ENCODE peak calls at places on chromosomes 5 and 9, in four cellular contexts. One of them, this sample, is unnamed.

GRCh38 chr5:64872044-64872443 is 103.3 kb downstream of the CWC27 start:
- DNase-seq in IMR-90: peak; percentile 50
- DNase-seq in H9: no peak
- DNase-seq in mesendoderm: no peak
- DNase-seq in this sample: no peak

GRCh38 chr5:131619102-131619501 is 15.9 kb downstream of the RAPGEF6 start:
- DNase-seq in IMR-90: no peak
- DNase-seq in H9: no peak
- DNase-seq in mesendoderm: no peak
- DNase-seq in this sample: no peak

GRCh38 chr5:40383719-40384651 is 295.7 kb upstream of the PTGER4 start:
- DNase-seq in IMR-90: peak; percentile 87
- DNase-seq in H9: no peak
- DNase-seq in mesendoderm: peak; percentile 66
- DNase-seq in this sample: no peak

GRCh38 chr9:106075991-106076390 is 381.6 kb downstream of the TMEM38B start:
- DNase-seq in IMR-90: peak; percentile 4
- DNase-seq in H9: no peak
- DNase-seq in mesendoderm: no peak
- DNase-seq in this sample: no peak

GRCh38 chr5:40675396-40676133 is 4.2 kb upstream of the PTGER4 start:
- DNase-seq in IMR-90: no peak
- DNase-seq in H9: no peak
- DNase-seq in mesendoderm: no peak
- DNase-seq in this sample: no peak

GRCh38 chr5:75640395-75640794 is 29.1 kb downstream of the ANKDD1B start:
- DNase-seq in IMR-90: peak; percentile 78
- DNase-seq in H9: no peak
- DNase-seq in mesendoderm: no peak
- DNase-seq in this sample: no peak

GRCh38 chr9:38274746-38275250 is 117.7 kb upstream of the ALDH1B1 start:
- DNase-seq in IMR-90: no peak
- DNase-seq in H9: peak; percentile 7
- DNase-seq in mesendoderm: no peak
- DNase-seq in this sample: no peak

GRCh38 chr5:30505014-30505886 is 688.2 kb upstream of the CDH6 start:
- DNase-seq in IMR-90: peak; percentile 64
- DNase-seq in H9: no peak
- DNase-seq in mesendoderm: peak; percentile 73
- DNase-seq in this sample: no peak

GRCh38 chr5:69416180-69416579 is 1.3 kb downstream of the MARVELD2 start:
- DNase-seq in IMR-90: no peak
- DNase-seq in H9: peak; percentile 30
- DNase-seq in mesendoderm: peak; percentile 44
- DNase-seq in this sample: no peak

GRCh38 chr5:55037046-55037771 is 13.2 kb downstream of the GZMK start:
- DNase-seq in IMR-90: no peak
- DNase-seq in H9: peak; percentile 53
- DNase-seq in mesendoderm: peak; percentile 86
- DNase-seq in this sample: peak; percentile 10

GRCh38 chr9:13082796-13083195 is 196.7 kb downstream of the MPDZ start:
- DNase-seq in IMR-90: no peak
- DNase-seq in H9: no peak
- DNase-seq in mesendoderm: no peak
- DNase-seq in this sample: no peak

GRCh38 chr5:147560982-147561381 is 51.1 kb upstream of the DPYSL3 start:
- DNase-seq in IMR-90: no peak
- DNase-seq in H9: peak; percentile 60
- DNase-seq in mesendoderm: peak; percentile 25
- DNase-seq in this sample: no peak

GRCh38 chr5:177555665-177556064 is 1.3 kb upstream of the FAM193B start:
- DNase-seq in IMR-90: no peak
- DNase-seq in H9: no peak
- DNase-seq in mesendoderm: no peak
- DNase-seq in this sample: no peak

GRCh38 chr5:119340597-119341218 is 15.1 kb upstream of the TNFAIP8 start:
- DNase-seq in IMR-90: no peak
- DNase-seq in H9: no peak
- DNase-seq in mesendoderm: no peak
- DNase-seq in this sample: no peak

GRCh38 chr9:76586555-76587314 is 127.8 kb downstream of the GCNT1 start:
- DNase-seq in IMR-90: no peak
- DNase-seq in H9: no peak
- DNase-seq in mesendoderm: no peak
- DNase-seq in this sample: no peak

GRCh38 chr5:141521244-141521781 is 32.4 kb downstream of the PCDHGC5 start:
- DNase-seq in IMR-90: peak; percentile 100
- DNase-seq in H9: no peak
- DNase-seq in mesendoderm: peak; percentile 79
- DNase-seq in this sample: no peak

GRCh38 chr5:178469975-178470692 is 120.1 kb downstream of the COL23A1 start:
- DNase-seq in IMR-90: no peak
- DNase-seq in H9: no peak
- DNase-seq in mesendoderm: peak; percentile 82
- DNase-seq in this sample: no peak

GRCh38 chr5:89967806-89968444 is 441.6 kb downstream of the CETN3 start:
- DNase-seq in IMR-90: no peak
- DNase-seq in H9: no peak
- DNase-seq in mesendoderm: no peak
- DNase-seq in this sample: no peak

GRCh38 chr5:174571662-174572397 is 152.6 kb upstream of the MSX2 start:
- DNase-seq in IMR-90: peak; percentile 98
- DNase-seq in H9: peak; percentile 49
- DNase-seq in mesendoderm: peak; percentile 95
- DNase-seq in this sample: no peak

GRCh38 chr9:32069169-32069813 is 315.2 kb upstream of the ACO1 start:
- DNase-seq in IMR-90: no peak
- DNase-seq in H9: peak; percentile 35
- DNase-seq in mesendoderm: peak; percentile 31
- DNase-seq in this sample: peak; percentile 45

GRCh38 chr9:37944671-37945481 is 40.9 kb upstream of the SLC25A51 start:
- DNase-seq in IMR-90: peak; percentile 50
- DNase-seq in H9: peak; percentile 57
- DNase-seq in mesendoderm: peak; percentile 90
- DNase-seq in this sample: no peak

GRCh38 chr5:88396635-88397285 is 128.1 kb upstream of the TMEM161B start:
- DNase-seq in IMR-90: no peak
- DNase-seq in H9: no peak
- DNase-seq in mesendoderm: peak; percentile 39
- DNase-seq in this sample: no peak

GRCh38 chr5:43210570-43210969 is 18.5 kb downstream of the NIM1K start:
- DNase-seq in IMR-90: no peak
- DNase-seq in H9: no peak
- DNase-seq in mesendoderm: no peak
- DNase-seq in this sample: no peak

GRCh38 chr9:124376329-124376728 is 38.9 kb downstream of the PSMB7 start:
- DNase-seq in IMR-90: no peak
- DNase-seq in H9: no peak
- DNase-seq in mesendoderm: no peak
- DNase-seq in this sample: no peak

GRCh38 chr5:124697912-124698690 is 48.3 kb downstream of the ZNF608 start:
- DNase-seq in IMR-90: peak; percentile 32
- DNase-seq in H9: no peak
- DNase-seq in mesendoderm: no peak
- DNase-seq in this sample: no peak

GRCh38 chr5:51988561-51988960 is 605.3 kb downstream of the ISL1 start:
- DNase-seq in IMR-90: no peak
- DNase-seq in H9: no peak
- DNase-seq in mesendoderm: no peak
- DNase-seq in this sample: no peak

GRCh38 chr9:87615547-87616148 is 110.3 kb upstream of the CTSL start:
- DNase-seq in IMR-90: no peak
- DNase-seq in H9: no peak
- DNase-seq in mesendoderm: peak; percentile 79
- DNase-seq in this sample: no peak

GRCh38 chr5:153151558-153151957 is 338.9 kb upstream of the GRIA1 start:
- DNase-seq in IMR-90: no peak
- DNase-seq in H9: no peak
- DNase-seq in mesendoderm: no peak
- DNase-seq in this sample: no peak

GRCh38 chr5:134466241-134467069 is 54.8 kb upstream of the CDKN2AIPNL start:
- DNase-seq in IMR-90: peak; percentile 55
- DNase-seq in H9: peak; percentile 96
- DNase-seq in mesendoderm: peak; percentile 97
- DNase-seq in this sample: peak; percentile 88

DNA sequence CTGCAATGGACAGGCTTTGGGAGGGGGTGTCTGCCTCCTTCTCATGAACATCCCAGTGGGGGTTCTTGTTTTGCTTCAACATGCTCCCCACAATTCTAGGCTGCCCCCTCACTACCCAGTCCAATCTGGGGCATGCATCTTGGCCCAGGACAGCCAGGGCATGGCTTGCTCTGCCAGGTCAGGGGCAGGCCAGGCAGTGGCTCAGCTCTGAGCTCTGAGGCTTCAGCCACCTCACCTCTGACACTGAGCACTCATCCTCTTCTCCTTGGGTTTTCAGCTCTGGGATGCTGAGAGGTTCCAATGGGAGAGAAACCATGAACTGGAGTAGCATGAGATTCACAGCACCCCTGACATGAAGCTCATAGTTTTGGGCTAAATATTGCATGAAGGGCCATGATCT is 11.8 kb downstream of the SLC25A48 start:
- DNase-seq in IMR-90: no peak
- DNase-seq in H9: no peak
- DNase-seq in mesendoderm: no peak
- DNase-seq in this sample: no peak
- H3K56ac ChIP-seq in IMR-90: no peak overlapping the region
- H3K56ac ChIP-seq in H9: no peak overlapping the region
- H3K56ac ChIP-seq in mesendoderm: no peak overlapping the region
- H3K56ac ChIP-seq in this sample: no peak overlapping the region

DNA sequence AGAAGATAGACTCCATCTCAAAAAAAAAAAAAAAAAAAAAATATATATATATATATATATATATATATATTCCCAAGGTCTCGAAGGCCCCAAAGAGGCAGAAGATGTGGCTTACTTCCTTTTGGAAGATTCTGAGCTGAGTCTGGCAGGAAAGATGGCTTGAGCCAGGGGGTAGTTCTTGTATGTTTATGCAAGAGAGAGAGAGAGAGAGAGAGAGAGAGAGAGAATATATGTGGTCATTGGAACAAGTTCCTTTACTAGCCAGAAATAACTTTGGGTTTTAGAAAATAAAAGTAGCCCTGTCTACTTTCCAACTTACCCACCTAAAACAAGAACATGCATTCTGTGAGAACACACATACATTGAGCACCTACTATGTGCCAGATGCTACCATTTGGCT is 17.6 kb downstream of the NCS1 start:
- DNase-seq in IMR-90: peak; percentile 86
- DNase-seq in H9: no peak
- DNase-seq in mesendoderm: no peak
- DNase-seq in this sample: no peak
- H3K56ac ChIP-seq in IMR-90: no peak overlapping the region
- H3K56ac ChIP-seq in H9: no peak overlapping the region
- H3K56ac ChIP-seq in mesendoderm: no peak overlapping the region
- H3K56ac ChIP-seq in this sample: no peak overlapping the region

DNA sequence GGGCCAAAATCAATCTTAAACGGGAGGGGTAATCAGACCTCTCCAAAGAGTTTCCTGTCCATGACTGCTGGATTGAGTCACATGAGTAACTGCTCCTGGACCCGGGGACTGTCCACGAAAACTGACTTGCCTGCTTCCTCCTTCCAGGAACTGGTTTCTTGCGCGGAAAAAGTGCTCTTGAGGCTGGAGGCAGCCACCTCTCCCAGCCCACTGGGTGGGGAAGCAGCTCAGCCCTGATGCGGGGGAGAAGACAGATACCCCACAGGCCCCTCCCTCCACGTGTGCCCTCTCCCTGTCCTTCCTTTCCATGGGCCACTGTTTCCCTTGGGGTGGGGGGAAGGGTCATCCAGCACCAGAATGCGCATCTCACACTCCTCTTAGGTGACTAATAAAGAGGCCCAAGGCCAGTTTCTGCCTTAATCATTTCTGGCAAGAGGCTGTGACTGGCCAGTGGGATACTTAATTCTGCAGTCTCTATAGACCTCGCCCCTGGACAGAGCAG is 12.3 kb downstream of the REXO4 start:
- DNase-seq in IMR-90: peak; percentile 60
- DNase-seq in H9: no peak
- DNase-seq in mesendoderm: no peak
- DNase-seq in this sample: no peak
- H3K56ac ChIP-seq in IMR-90: no peak overlapping the region
- H3K56ac ChIP-seq in H9: no peak overlapping the region
- H3K56ac ChIP-seq in mesendoderm: no peak overlapping the region
- H3K56ac ChIP-seq in this sample: no peak overlapping the region

GRCh38 chr5:16467363-16468219 is 2.0 kb upstream of the ZNF622 start:
- DNase-seq in IMR-90: peak; percentile 78
- DNase-seq in H9: no peak
- DNase-seq in mesendoderm: no peak
- DNase-seq in this sample: no peak

GRCh38 chr5:16465544-16466432 is at the start of gene ZNF622:
- DNase-seq in IMR-90: peak; percentile 88
- DNase-seq in H9: peak; percentile 93
- DNase-seq in mesendoderm: peak; percentile 96
- DNase-seq in this sample: peak; percentile 86

GRCh38 chr5:16461782-16462181 is 3.8 kb downstream of the ZNF622 start:
- DNase-seq in IMR-90: peak; percentile 94
- DNase-seq in H9: no peak
- DNase-seq in mesendoderm: peak; percentile 24
- DNase-seq in this sample: no peak

GRCh38 chr5:16461026-16461425 is 4.6 kb downstream of the ZNF622 start:
- DNase-seq in IMR-90: peak; percentile 70
- DNase-seq in H9: no peak
- DNase-seq in mesendoderm: no peak
- DNase-seq in this sample: no peak

DNA sequence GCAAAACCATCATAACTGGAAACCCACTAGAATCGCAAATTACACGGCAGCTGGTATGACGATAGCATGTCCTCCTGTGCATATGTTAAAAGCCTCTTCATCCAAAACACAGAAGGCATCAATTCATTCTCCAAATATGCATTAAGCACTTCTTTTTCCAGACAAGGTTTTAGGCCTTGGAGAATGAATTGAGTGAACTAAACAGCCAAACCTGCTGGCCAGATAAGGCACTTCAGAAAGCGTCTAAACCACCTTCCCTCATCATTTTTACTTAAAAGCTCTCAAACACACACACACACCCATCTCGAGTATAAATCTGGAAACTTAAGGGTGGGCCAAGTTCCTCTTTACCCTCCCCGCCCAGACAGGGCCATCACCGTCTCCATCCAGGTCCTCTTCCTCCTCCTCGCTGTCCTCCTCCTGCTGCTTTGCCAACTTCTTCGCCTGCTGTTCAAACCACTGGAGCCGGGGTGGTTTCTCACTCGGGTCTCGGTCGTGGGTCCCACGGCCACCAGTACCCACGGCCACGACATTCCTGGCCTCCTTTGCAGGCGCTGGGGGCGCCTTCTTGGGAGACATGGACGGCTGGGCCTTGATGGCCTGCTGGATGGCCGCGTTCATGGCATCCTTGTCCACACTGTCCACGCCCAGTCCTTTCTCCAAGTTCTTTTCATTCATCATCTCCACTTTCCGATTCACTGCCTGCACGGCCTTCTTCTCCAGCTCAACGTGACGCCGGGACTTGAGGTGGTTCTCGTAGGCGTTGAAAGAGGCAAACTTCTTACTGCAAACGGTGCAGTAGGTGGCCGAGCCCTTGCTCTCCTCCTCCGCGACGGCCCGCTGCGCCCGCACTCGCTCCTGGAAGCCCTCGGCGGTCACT is 696 bp downstream of the ZNF622 start:
- DNase-seq in IMR-90: no peak
- DNase-seq in H9: no peak
- DNase-seq in mesendoderm: no peak
- DNase-seq in this sample: no peak
- H3K56ac ChIP-seq in IMR-90: peak overlapping the region; percentile 30
- H3K56ac ChIP-seq in H9: no peak overlapping the region
- H3K56ac ChIP-seq in mesendoderm: peak overlapping the region; percentile 94
- H3K56ac ChIP-seq in this sample: no peak overlapping the region